ENCODE peak calls at places on chromosomes 11 and 22, in eight cellular contexts. One of them, this sample, is unnamed.

GRCh38 chr11:48005133-48005532 is 24.8 kb downstream of the PTPRJ start:
- DNase-seq in HCEC 1CT: no peak
- DNase-seq in pancreas: no peak
- DNase-seq in SK-MEL-5: no peak
- DNase-seq in RWPE2: no peak
- DNase-seq in Calu3: no peak
- DNase-seq in stimulated activated CD8-positive, alpha-beta memory T cell treated with anti-CD3 and anti-CD28 coated beads, Interleukin-12 subunit alpha, Interleukin-12 subunit beta, amount 100 ng/mL, for 1 hour: no peak
- DNase-seq in posterior vena cava: no peak
- DNase-seq in this sample: no peak

GRCh38 chr11:134562176-134562575 is 150.1 kb upstream of the B3GAT1 start:
- DNase-seq in HCEC 1CT: no peak
- DNase-seq in pancreas: no peak
- DNase-seq in SK-MEL-5: no peak
- DNase-seq in RWPE2: peak
- DNase-seq in Calu3: no peak
- DNase-seq in stimulated activated CD8-positive, alpha-beta memory T cell treated with anti-CD3 and anti-CD28 coated beads, Interleukin-12 subunit alpha, Interleukin-12 subunit beta, amount 100 ng/mL, for 1 hour: no peak
- DNase-seq in posterior vena cava: no peak
- DNase-seq in this sample: no peak

GRCh38 chr11:628056-628455 is 1.1 kb upstream of the SCT start:
- DNase-seq in HCEC 1CT: no peak
- DNase-seq in pancreas: no peak
- DNase-seq in SK-MEL-5: no peak
- DNase-seq in RWPE2: peak
- DNase-seq in Calu3: no peak
- DNase-seq in stimulated activated CD8-positive, alpha-beta memory T cell treated with anti-CD3 and anti-CD28 coated beads, Interleukin-12 subunit alpha, Interleukin-12 subunit beta, amount 100 ng/mL, for 1 hour: no peak
- DNase-seq in posterior vena cava: no peak
- DNase-seq in this sample: no peak

GRCh38 chr22:46318576-46318975 is 16.9 kb upstream of the TRMU start:
- DNase-seq in HCEC 1CT: no peak
- DNase-seq in pancreas: no peak
- DNase-seq in SK-MEL-5: no peak
- DNase-seq in RWPE2: no peak
- DNase-seq in Calu3: no peak
- DNase-seq in stimulated activated CD8-positive, alpha-beta memory T cell treated with anti-CD3 and anti-CD28 coated beads, Interleukin-12 subunit alpha, Interleukin-12 subunit beta, amount 100 ng/mL, for 1 hour: no peak
- DNase-seq in posterior vena cava: no peak
- DNase-seq in this sample: no peak

GRCh38 chr11:94794287-94795168 is 26.4 kb downstream of the AMOTL1 start:
- DNase-seq in HCEC 1CT: peak
- DNase-seq in pancreas: peak
- DNase-seq in SK-MEL-5: peak
- DNase-seq in RWPE2: no peak
- DNase-seq in Calu3: peak
- DNase-seq in stimulated activated CD8-positive, alpha-beta memory T cell treated with anti-CD3 and anti-CD28 coated beads, Interleukin-12 subunit alpha, Interleukin-12 subunit beta, amount 100 ng/mL, for 1 hour: no peak
- DNase-seq in posterior vena cava: no peak
- DNase-seq in this sample: no peak

GRCh38 chr11:131807876-131808275 is 437.5 kb downstream of the NTM start:
- DNase-seq in HCEC 1CT: no peak
- DNase-seq in pancreas: no peak
- DNase-seq in SK-MEL-5: no peak
- DNase-seq in RWPE2: no peak
- DNase-seq in Calu3: no peak
- DNase-seq in stimulated activated CD8-positive, alpha-beta memory T cell treated with anti-CD3 and anti-CD28 coated beads, Interleukin-12 subunit alpha, Interleukin-12 subunit beta, amount 100 ng/mL, for 1 hour: no peak
- DNase-seq in posterior vena cava: no peak
- DNase-seq in this sample: no peak

GRCh38 chr11:76666408-76666807 is 4.1 kb downstream of the LRRC32 start:
- DNase-seq in HCEC 1CT: no peak
- DNase-seq in pancreas: no peak
- DNase-seq in SK-MEL-5: no peak
- DNase-seq in RWPE2: no peak
- DNase-seq in Calu3: no peak
- DNase-seq in stimulated activated CD8-positive, alpha-beta memory T cell treated with anti-CD3 and anti-CD28 coated beads, Interleukin-12 subunit alpha, Interleukin-12 subunit beta, amount 100 ng/mL, for 1 hour: no peak
- DNase-seq in posterior vena cava: peak
- DNase-seq in this sample: no peak

GRCh38 chr11:120395778-120396177 is 59.6 kb downstream of the ARHGEF12 start:
- DNase-seq in HCEC 1CT: no peak
- DNase-seq in pancreas: no peak
- DNase-seq in SK-MEL-5: no peak
- DNase-seq in RWPE2: no peak
- DNase-seq in Calu3: no peak
- DNase-seq in stimulated activated CD8-positive, alpha-beta memory T cell treated with anti-CD3 and anti-CD28 coated beads, Interleukin-12 subunit alpha, Interleukin-12 subunit beta, amount 100 ng/mL, for 1 hour: no peak
- DNase-seq in posterior vena cava: no peak
- DNase-seq in this sample: no peak

GRCh38 chr11:27041141-27041869 is 690 bp downstream of the BBOX1 start:
- DNase-seq in HCEC 1CT: no peak
- DNase-seq in pancreas: no peak
- DNase-seq in SK-MEL-5: no peak
- DNase-seq in RWPE2: no peak
- DNase-seq in Calu3: no peak
- DNase-seq in stimulated activated CD8-positive, alpha-beta memory T cell treated with anti-CD3 and anti-CD28 coated beads, Interleukin-12 subunit alpha, Interleukin-12 subunit beta, amount 100 ng/mL, for 1 hour: no peak
- DNase-seq in posterior vena cava: no peak
- DNase-seq in this sample: no peak

GRCh38 chr22:36374603-36375024 is 13.2 kb downstream of the MYH9 start:
- DNase-seq in HCEC 1CT: peak
- DNase-seq in pancreas: no peak
- DNase-seq in SK-MEL-5: no peak
- DNase-seq in RWPE2: peak
- DNase-seq in Calu3: peak
- DNase-seq in stimulated activated CD8-positive, alpha-beta memory T cell treated with anti-CD3 and anti-CD28 coated beads, Interleukin-12 subunit alpha, Interleukin-12 subunit beta, amount 100 ng/mL, for 1 hour: peak
- DNase-seq in posterior vena cava: peak
- DNase-seq in this sample: no peak

GRCh38 chr22:48443680-48444079 is 1384.0 kb downstream of the BRD1 start:
- DNase-seq in HCEC 1CT: no peak
- DNase-seq in pancreas: no peak
- DNase-seq in SK-MEL-5: no peak
- DNase-seq in RWPE2: no peak
- DNase-seq in Calu3: no peak
- DNase-seq in stimulated activated CD8-positive, alpha-beta memory T cell treated with anti-CD3 and anti-CD28 coated beads, Interleukin-12 subunit alpha, Interleukin-12 subunit beta, amount 100 ng/mL, for 1 hour: no peak
- DNase-seq in posterior vena cava: peak
- DNase-seq in this sample: no peak

GRCh38 chr11:43393765-43394355 is 35.1 kb downstream of the TTC17 start:
- DNase-seq in HCEC 1CT: no peak
- DNase-seq in pancreas: peak
- DNase-seq in SK-MEL-5: no peak
- DNase-seq in RWPE2: no peak
- DNase-seq in Calu3: no peak
- DNase-seq in stimulated activated CD8-positive, alpha-beta memory T cell treated with anti-CD3 and anti-CD28 coated beads, Interleukin-12 subunit alpha, Interleukin-12 subunit beta, amount 100 ng/mL, for 1 hour: no peak
- DNase-seq in posterior vena cava: no peak
- DNase-seq in this sample: no peak

GRCh38 chr22:47607486-47607885 is 845.0 kb downstream of the TBC1D22A start:
- DNase-seq in HCEC 1CT: no peak
- DNase-seq in pancreas: no peak
- DNase-seq in SK-MEL-5: no peak
- DNase-seq in RWPE2: no peak
- DNase-seq in Calu3: no peak
- DNase-seq in stimulated activated CD8-positive, alpha-beta memory T cell treated with anti-CD3 and anti-CD28 coated beads, Interleukin-12 subunit alpha, Interleukin-12 subunit beta, amount 100 ng/mL, for 1 hour: no peak
- DNase-seq in posterior vena cava: peak
- DNase-seq in this sample: no peak

GRCh38 chr22:43826142-43827093 is 14.3 kb upstream of the EFCAB6 start:
- DNase-seq in HCEC 1CT: peak
- DNase-seq in pancreas: peak
- DNase-seq in SK-MEL-5: peak
- DNase-seq in RWPE2: no peak
- DNase-seq in Calu3: no peak
- DNase-seq in stimulated activated CD8-positive, alpha-beta memory T cell treated with anti-CD3 and anti-CD28 coated beads, Interleukin-12 subunit alpha, Interleukin-12 subunit beta, amount 100 ng/mL, for 1 hour: no peak
- DNase-seq in posterior vena cava: no peak
- DNase-seq in this sample: no peak

GRCh38 chr11:1879941-1880720 is 11.6 kb downstream of the PRR33 start:
- DNase-seq in HCEC 1CT: no peak
- DNase-seq in pancreas: peak
- DNase-seq in SK-MEL-5: no peak
- DNase-seq in RWPE2: peak
- DNase-seq in Calu3: no peak
- DNase-seq in stimulated activated CD8-positive, alpha-beta memory T cell treated with anti-CD3 and anti-CD28 coated beads, Interleukin-12 subunit alpha, Interleukin-12 subunit beta, amount 100 ng/mL, for 1 hour: no peak
- DNase-seq in posterior vena cava: peak
- DNase-seq in this sample: no peak

GRCh38 chr22:50148991-50149721 is 21.4 kb upstream of the PANX2 start:
- DNase-seq in HCEC 1CT: peak
- DNase-seq in pancreas: peak
- DNase-seq in SK-MEL-5: peak
- DNase-seq in RWPE2: peak
- DNase-seq in Calu3: peak
- DNase-seq in stimulated activated CD8-positive, alpha-beta memory T cell treated with anti-CD3 and anti-CD28 coated beads, Interleukin-12 subunit alpha, Interleukin-12 subunit beta, amount 100 ng/mL, for 1 hour: peak
- DNase-seq in posterior vena cava: peak
- DNase-seq in this sample: peak

GRCh38 chr11:74321487-74322188 is 10.2 kb upstream of the P4HA3 start:
- DNase-seq in HCEC 1CT: peak
- DNase-seq in pancreas: no peak
- DNase-seq in SK-MEL-5: peak
- DNase-seq in RWPE2: no peak
- DNase-seq in Calu3: peak
- DNase-seq in stimulated activated CD8-positive, alpha-beta memory T cell treated with anti-CD3 and anti-CD28 coated beads, Interleukin-12 subunit alpha, Interleukin-12 subunit beta, amount 100 ng/mL, for 1 hour: no peak
- DNase-seq in posterior vena cava: no peak
- DNase-seq in this sample: no peak

GRCh38 chr11:43806976-43807375 is 73.7 kb upstream of the ALKBH3 start:
- DNase-seq in HCEC 1CT: no peak
- DNase-seq in pancreas: no peak
- DNase-seq in SK-MEL-5: no peak
- DNase-seq in RWPE2: no peak
- DNase-seq in Calu3: no peak
- DNase-seq in stimulated activated CD8-positive, alpha-beta memory T cell treated with anti-CD3 and anti-CD28 coated beads, Interleukin-12 subunit alpha, Interleukin-12 subunit beta, amount 100 ng/mL, for 1 hour: no peak
- DNase-seq in posterior vena cava: no peak
- DNase-seq in this sample: no peak

GRCh38 chr11:20467458-20468185 is 80.1 kb downstream of the PRMT3 start:
- DNase-seq in HCEC 1CT: no peak
- DNase-seq in pancreas: no peak
- DNase-seq in SK-MEL-5: no peak
- DNase-seq in RWPE2: no peak
- DNase-seq in Calu3: no peak
- DNase-seq in stimulated activated CD8-positive, alpha-beta memory T cell treated with anti-CD3 and anti-CD28 coated beads, Interleukin-12 subunit alpha, Interleukin-12 subunit beta, amount 100 ng/mL, for 1 hour: no peak
- DNase-seq in posterior vena cava: no peak
- DNase-seq in this sample: no peak

GRCh38 chr11:119625206-119625988 is 103.6 kb downstream of the NECTIN1 start:
- DNase-seq in HCEC 1CT: no peak
- DNase-seq in pancreas: no peak
- DNase-seq in SK-MEL-5: no peak
- DNase-seq in RWPE2: no peak
- DNase-seq in Calu3: no peak
- DNase-seq in stimulated activated CD8-positive, alpha-beta memory T cell treated with anti-CD3 and anti-CD28 coated beads, Interleukin-12 subunit alpha, Interleukin-12 subunit beta, amount 100 ng/mL, for 1 hour: no peak
- DNase-seq in posterior vena cava: no peak
- DNase-seq in this sample: no peak

GRCh38 chr11:8018742-8019631 is 31.9 kb downstream of the EIF3F start:
- DNase-seq in HCEC 1CT: peak
- DNase-seq in pancreas: peak
- DNase-seq in SK-MEL-5: no peak
- DNase-seq in RWPE2: no peak
- DNase-seq in Calu3: peak
- DNase-seq in stimulated activated CD8-positive, alpha-beta memory T cell treated with anti-CD3 and anti-CD28 coated beads, Interleukin-12 subunit alpha, Interleukin-12 subunit beta, amount 100 ng/mL, for 1 hour: peak
- DNase-seq in posterior vena cava: peak
- DNase-seq in this sample: peak

GRCh38 chr11:22634897-22635629 is 9.4 kb upstream of the FANCF start:
- DNase-seq in HCEC 1CT: peak
- DNase-seq in pancreas: no peak
- DNase-seq in SK-MEL-5: peak
- DNase-seq in RWPE2: no peak
- DNase-seq in Calu3: peak
- DNase-seq in stimulated activated CD8-positive, alpha-beta memory T cell treated with anti-CD3 and anti-CD28 coated beads, Interleukin-12 subunit alpha, Interleukin-12 subunit beta, amount 100 ng/mL, for 1 hour: no peak
- DNase-seq in posterior vena cava: no peak
- DNase-seq in this sample: no peak

GRCh38 chr22:27028093-27028492 is 370.7 kb downstream of the MIAT start:
- DNase-seq in HCEC 1CT: no peak
- DNase-seq in pancreas: no peak
- DNase-seq in SK-MEL-5: no peak
- DNase-seq in RWPE2: no peak
- DNase-seq in Calu3: no peak
- DNase-seq in stimulated activated CD8-positive, alpha-beta memory T cell treated with anti-CD3 and anti-CD28 coated beads, Interleukin-12 subunit alpha, Interleukin-12 subunit beta, amount 100 ng/mL, for 1 hour: no peak
- DNase-seq in posterior vena cava: no peak
- DNase-seq in this sample: no peak

GRCh38 chr11:82080160-82080559 is 653.5 kb downstream of the FAM181B start:
- DNase-seq in HCEC 1CT: no peak
- DNase-seq in pancreas: no peak
- DNase-seq in SK-MEL-5: no peak
- DNase-seq in RWPE2: no peak
- DNase-seq in Calu3: no peak
- DNase-seq in stimulated activated CD8-positive, alpha-beta memory T cell treated with anti-CD3 and anti-CD28 coated beads, Interleukin-12 subunit alpha, Interleukin-12 subunit beta, amount 100 ng/mL, for 1 hour: no peak
- DNase-seq in posterior vena cava: no peak
- DNase-seq in this sample: no peak

This sample was measured in activated CD4-positive, CD25-positive, alpha-beta regulatory T cell treated with anti-CD3 and anti-CD28 coated beads, Interleukin-2, amount 50 U/mL, for 16 hours.